ENCODE peak calls at places on chromosome 11, in ten cellular contexts. One of them, this sample, is unnamed.

GRCh38 chr11:64742087-64742939 is 1.6 kb downstream of the RASGRP2 start:
- DNase-seq in transverse colon: no peak
- DNase-seq in A549: no peak
- DNase-seq in stomach: no peak
- DNase-seq in esophagus muscularis mucosa: no peak
- DNase-seq in upper lobe of left lung: peak
- DNase-seq in tibial nerve: no peak
- DNase-seq in SK-N-SH: no peak
- DNase-seq in ovary: no peak
- DNase-seq in GM12878: no peak
- DNase-seq in this sample: no peak

GRCh38 chr11:20154381-20154780 is 5.9 kb downstream of the DBX1 start:
- DNase-seq in transverse colon: no peak
- DNase-seq in A549: no peak
- DNase-seq in stomach: no peak
- DNase-seq in esophagus muscularis mucosa: no peak
- DNase-seq in upper lobe of left lung: no peak
- DNase-seq in tibial nerve: no peak
- DNase-seq in SK-N-SH: no peak
- DNase-seq in ovary: no peak
- DNase-seq in GM12878: no peak
- DNase-seq in this sample: no peak

GRCh38 chr11:94884322-94884721 is 89.0 kb downstream of the CWC15 start:
- DNase-seq in transverse colon: no peak
- DNase-seq in A549: no peak
- DNase-seq in stomach: no peak
- DNase-seq in esophagus muscularis mucosa: peak
- DNase-seq in upper lobe of left lung: no peak
- DNase-seq in tibial nerve: no peak
- DNase-seq in SK-N-SH: no peak
- DNase-seq in ovary: no peak
- DNase-seq in GM12878: no peak
- DNase-seq in this sample: no peak

GRCh38 chr11:41245704-41246398 is 213.6 kb downstream of the LRRC4C start:
- DNase-seq in transverse colon: no peak
- DNase-seq in A549: no peak
- DNase-seq in stomach: no peak
- DNase-seq in esophagus muscularis mucosa: no peak
- DNase-seq in upper lobe of left lung: no peak
- DNase-seq in tibial nerve: no peak
- DNase-seq in SK-N-SH: peak
- DNase-seq in ovary: no peak
- DNase-seq in GM12878: no peak
- DNase-seq in this sample: peak

GRCh38 chr11:115550291-115551059 is 46.3 kb upstream of the CADM1 start:
- DNase-seq in transverse colon: no peak
- DNase-seq in A549: no peak
- DNase-seq in stomach: no peak
- DNase-seq in esophagus muscularis mucosa: no peak
- DNase-seq in upper lobe of left lung: peak
- DNase-seq in tibial nerve: no peak
- DNase-seq in SK-N-SH: no peak
- DNase-seq in ovary: no peak
- DNase-seq in GM12878: no peak
- DNase-seq in this sample: no peak

GRCh38 chr11:125123194-125123946 is 11.9 kb upstream of the TMEM218 start:
- DNase-seq in transverse colon: no peak
- DNase-seq in A549: no peak
- DNase-seq in stomach: no peak
- DNase-seq in esophagus muscularis mucosa: no peak
- DNase-seq in upper lobe of left lung: no peak
- DNase-seq in tibial nerve: no peak
- DNase-seq in SK-N-SH: no peak
- DNase-seq in ovary: no peak
- DNase-seq in GM12878: no peak
- DNase-seq in this sample: no peak

GRCh38 chr11:86456075-86456939 is 81.6 kb downstream of the CCDC81 start:
- DNase-seq in transverse colon: peak
- DNase-seq in A549: peak
- DNase-seq in stomach: peak
- DNase-seq in esophagus muscularis mucosa: peak
- DNase-seq in upper lobe of left lung: peak
- DNase-seq in tibial nerve: peak
- DNase-seq in SK-N-SH: peak
- DNase-seq in ovary: peak
- DNase-seq in GM12878: peak
- DNase-seq in this sample: peak

GRCh38 chr11:70191495-70192140 is 11.5 kb upstream of the FADD start:
- DNase-seq in transverse colon: peak
- DNase-seq in A549: peak
- DNase-seq in stomach: peak
- DNase-seq in esophagus muscularis mucosa: no peak
- DNase-seq in upper lobe of left lung: peak
- DNase-seq in tibial nerve: peak
- DNase-seq in SK-N-SH: peak
- DNase-seq in ovary: peak
- DNase-seq in GM12878: no peak
- DNase-seq in this sample: no peak

GRCh38 chr11:13487661-13488030 is 8.2 kb downstream of the PTH start:
- DNase-seq in transverse colon: no peak
- DNase-seq in A549: peak
- DNase-seq in stomach: no peak
- DNase-seq in esophagus muscularis mucosa: no peak
- DNase-seq in upper lobe of left lung: no peak
- DNase-seq in tibial nerve: no peak
- DNase-seq in SK-N-SH: no peak
- DNase-seq in ovary: no peak
- DNase-seq in GM12878: no peak
- DNase-seq in this sample: no peak

GRCh38 chr11:78214331-78215194 is 25.8 kb downstream of the USP35 start:
- DNase-seq in transverse colon: no peak
- DNase-seq in A549: no peak
- DNase-seq in stomach: peak
- DNase-seq in esophagus muscularis mucosa: no peak
- DNase-seq in upper lobe of left lung: no peak
- DNase-seq in tibial nerve: no peak
- DNase-seq in SK-N-SH: no peak
- DNase-seq in ovary: no peak
- DNase-seq in GM12878: no peak
- DNase-seq in this sample: no peak

GRCh38 chr11:21037836-21038235 is 368.4 kb downstream of the NELL1 start:
- DNase-seq in transverse colon: no peak
- DNase-seq in A549: no peak
- DNase-seq in stomach: no peak
- DNase-seq in esophagus muscularis mucosa: no peak
- DNase-seq in upper lobe of left lung: no peak
- DNase-seq in tibial nerve: no peak
- DNase-seq in SK-N-SH: no peak
- DNase-seq in ovary: no peak
- DNase-seq in GM12878: no peak
- DNase-seq in this sample: no peak

GRCh38 chr11:1224491-1225385 is 1.9 kb downstream of the MUC5B start:
- DNase-seq in transverse colon: peak
- DNase-seq in A549: no peak
- DNase-seq in stomach: no peak
- DNase-seq in esophagus muscularis mucosa: no peak
- DNase-seq in upper lobe of left lung: no peak
- DNase-seq in tibial nerve: no peak
- DNase-seq in SK-N-SH: peak
- DNase-seq in ovary: peak
- DNase-seq in GM12878: no peak
- DNase-seq in this sample: peak

GRCh38 chr11:78189851-78190250 is 1.1 kb downstream of the USP35 start:
- DNase-seq in transverse colon: no peak
- DNase-seq in A549: no peak
- DNase-seq in stomach: no peak
- DNase-seq in esophagus muscularis mucosa: no peak
- DNase-seq in upper lobe of left lung: no peak
- DNase-seq in tibial nerve: no peak
- DNase-seq in SK-N-SH: no peak
- DNase-seq in ovary: peak
- DNase-seq in GM12878: no peak
- DNase-seq in this sample: peak

GRCh38 chr11:88604255-88604654 is 266.7 kb upstream of the CTSC start:
- DNase-seq in transverse colon: no peak
- DNase-seq in A549: no peak
- DNase-seq in stomach: no peak
- DNase-seq in esophagus muscularis mucosa: no peak
- DNase-seq in upper lobe of left lung: no peak
- DNase-seq in tibial nerve: no peak
- DNase-seq in SK-N-SH: no peak
- DNase-seq in ovary: no peak
- DNase-seq in GM12878: no peak
- DNase-seq in this sample: no peak

GRCh38 chr11:75233688-75234295 is 6.8 kb upstream of the TPBGL start:
- DNase-seq in transverse colon: no peak
- DNase-seq in A549: no peak
- DNase-seq in stomach: peak
- DNase-seq in esophagus muscularis mucosa: no peak
- DNase-seq in upper lobe of left lung: no peak
- DNase-seq in tibial nerve: peak
- DNase-seq in SK-N-SH: no peak
- DNase-seq in ovary: no peak
- DNase-seq in GM12878: no peak
- DNase-seq in this sample: no peak
- TF ChIP-seq EP300 in transverse colon: no peak
- TF ChIP-seq EP300 in A549: no peak
- TF ChIP-seq EP300 in stomach: no peak
- TF ChIP-seq EP300 in esophagus muscularis mucosa: no peak
- TF ChIP-seq EP300 in upper lobe of left lung: no peak
- TF ChIP-seq EP300 in tibial nerve: no peak
- TF ChIP-seq EP300 in SK-N-SH: no peak
- TF ChIP-seq EP300 in ovary: no peak
- TF ChIP-seq EP300 in GM12878: no peak
- TF ChIP-seq EP300 in this sample: no peak

GRCh38 chr11:34284166-34284565 is 73.6 kb downstream of the ABTB2 start:
- DNase-seq in transverse colon: no peak
- DNase-seq in A549: no peak
- DNase-seq in stomach: no peak
- DNase-seq in esophagus muscularis mucosa: no peak
- DNase-seq in upper lobe of left lung: no peak
- DNase-seq in tibial nerve: no peak
- DNase-seq in SK-N-SH: peak
- DNase-seq in ovary: no peak
- DNase-seq in GM12878: no peak
- DNase-seq in this sample: no peak

GRCh38 chr11:34284836-34285235 is 73.0 kb downstream of the ABTB2 start:
- DNase-seq in transverse colon: no peak
- DNase-seq in A549: no peak
- DNase-seq in stomach: no peak
- DNase-seq in esophagus muscularis mucosa: no peak
- DNase-seq in upper lobe of left lung: no peak
- DNase-seq in tibial nerve: no peak
- DNase-seq in SK-N-SH: peak
- DNase-seq in ovary: no peak
- DNase-seq in GM12878: no peak
- DNase-seq in this sample: no peak

GRCh38 chr11:34278175-34278574 is 79.6 kb downstream of the ABTB2 start:
- DNase-seq in transverse colon: no peak
- DNase-seq in A549: no peak
- DNase-seq in stomach: no peak
- DNase-seq in esophagus muscularis mucosa: no peak
- DNase-seq in upper lobe of left lung: no peak
- DNase-seq in tibial nerve: no peak
- DNase-seq in SK-N-SH: no peak
- DNase-seq in ovary: no peak
- DNase-seq in GM12878: no peak
- DNase-seq in this sample: no peak

GRCh38 chr11:34278708-34279297 is 79.0 kb downstream of the ABTB2 start:
- DNase-seq in transverse colon: no peak
- DNase-seq in A549: no peak
- DNase-seq in stomach: no peak
- DNase-seq in esophagus muscularis mucosa: no peak
- DNase-seq in upper lobe of left lung: no peak
- DNase-seq in tibial nerve: no peak
- DNase-seq in SK-N-SH: peak
- DNase-seq in ovary: no peak
- DNase-seq in GM12878: peak
- DNase-seq in this sample: no peak

GRCh38 chr11:34281256-34281655 is 76.6 kb downstream of the ABTB2 start:
- DNase-seq in transverse colon: no peak
- DNase-seq in A549: no peak
- DNase-seq in stomach: no peak
- DNase-seq in esophagus muscularis mucosa: no peak
- DNase-seq in upper lobe of left lung: no peak
- DNase-seq in tibial nerve: no peak
- DNase-seq in SK-N-SH: no peak
- DNase-seq in ovary: no peak
- DNase-seq in GM12878: no peak
- DNase-seq in this sample: no peak
- H3K27ac ChIP-seq in transverse colon: no peak
- H3K27ac ChIP-seq in A549: peak
- H3K27ac ChIP-seq in stomach: no peak
- H3K27ac ChIP-seq in esophagus muscularis mucosa: no peak
- H3K27ac ChIP-seq in upper lobe of left lung: no peak
- H3K27ac ChIP-seq in tibial nerve: no peak
- H3K27ac ChIP-seq in SK-N-SH: no peak
- H3K27ac ChIP-seq in ovary: no peak
- H3K27ac ChIP-seq in GM12878: no peak
- H3K27ac ChIP-seq in this sample: no peak

GRCh38 chr11:46278387-46279173 is 1.1 kb downstream of the CREB3L1 start:
- DNase-seq in transverse colon: peak
- DNase-seq in A549: no peak
- DNase-seq in stomach: peak
- DNase-seq in esophagus muscularis mucosa: no peak
- DNase-seq in upper lobe of left lung: peak
- DNase-seq in tibial nerve: no peak
- DNase-seq in SK-N-SH: peak
- DNase-seq in ovary: peak
- DNase-seq in GM12878: no peak
- DNase-seq in this sample: peak
- TF ChIP-seq CTCF in transverse colon: peak
- TF ChIP-seq CTCF in A549: peak
- TF ChIP-seq CTCF in stomach: no peak
- TF ChIP-seq CTCF in esophagus muscularis mucosa: peak
- TF ChIP-seq CTCF in upper lobe of left lung: no peak
- TF ChIP-seq CTCF in tibial nerve: peak
- TF ChIP-seq CTCF in SK-N-SH: peak
- TF ChIP-seq CTCF in ovary: peak
- TF ChIP-seq CTCF in GM12878: peak
- TF ChIP-seq CTCF in this sample: peak

DNA sequence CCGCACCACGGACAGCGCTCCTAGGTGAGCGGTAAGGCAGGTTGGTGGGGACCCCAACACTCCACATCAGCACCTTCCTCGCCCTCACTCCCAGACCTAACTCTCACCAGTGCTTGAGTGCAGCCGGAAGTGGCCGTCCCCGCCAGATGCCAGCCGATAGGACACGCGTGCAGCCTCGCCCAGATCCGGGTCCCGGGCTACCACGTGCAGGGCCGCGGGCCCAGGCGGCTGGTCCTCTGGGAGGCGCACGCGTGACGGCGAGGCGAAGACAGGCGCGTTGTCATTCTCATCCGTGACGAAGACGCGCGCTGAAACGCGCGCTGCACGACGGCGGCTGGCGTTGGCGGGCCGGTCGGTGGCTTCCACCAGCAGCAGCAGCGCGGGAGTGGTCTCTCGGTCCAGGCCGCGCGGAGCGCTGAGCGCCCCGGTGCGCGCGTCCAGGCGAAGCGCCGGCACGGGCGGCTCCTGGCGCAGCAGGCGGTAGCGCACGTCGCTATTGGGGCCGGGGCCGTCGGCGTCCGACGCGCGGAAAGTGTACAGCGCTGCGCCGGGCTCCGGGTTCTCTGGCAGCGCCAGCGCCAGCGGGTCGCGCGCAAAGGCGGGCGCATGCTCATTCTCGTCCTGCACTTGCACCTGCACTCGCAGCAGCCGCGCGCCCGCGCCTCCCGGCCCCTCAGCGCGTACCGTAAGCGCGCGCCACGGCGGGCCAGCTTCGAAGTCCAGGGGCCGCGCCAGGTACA is 10.8 kb upstream of the TPP1 start:
- DNase-seq in transverse colon: peak
- DNase-seq in A549: no peak
- DNase-seq in stomach: peak
- DNase-seq in esophagus muscularis mucosa: no peak
- DNase-seq in upper lobe of left lung: no peak
- DNase-seq in tibial nerve: no peak
- DNase-seq in SK-N-SH: no peak
- DNase-seq in ovary: no peak
- DNase-seq in GM12878: no peak
- DNase-seq in this sample: no peak
- TF ChIP-seq EP300 in transverse colon: no peak
- TF ChIP-seq EP300 in A549: no peak
- TF ChIP-seq EP300 in stomach: no peak
- TF ChIP-seq EP300 in esophagus muscularis mucosa: no peak
- TF ChIP-seq EP300 in upper lobe of left lung: no peak
- TF ChIP-seq EP300 in tibial nerve: no peak
- TF ChIP-seq EP300 in SK-N-SH: no peak
- TF ChIP-seq EP300 in ovary: no peak
- TF ChIP-seq EP300 in GM12878: no peak
- TF ChIP-seq EP300 in this sample: no peak